ENCODE peak calls at places on chromosomes 4 and X, in seven cellular contexts. R, N, A, P, Y, J and F are unnamed samples.
A peak's percentile ranks its signal among the peaks of the same experiment; 100 is the strongest.

GRCh38 chr4:89161841-89162240 is 50.5 kb downstream of the TIGD2 start:
- DNase-seq in N (no peak), R (no peak), P (no peak), J (no peak), Y (no peak), A (no peak), F (no peak)

GRCh38 chr4:111957992-111958391 is 187.3 kb upstream of the FAM241A start:
- DNase-seq in P (no peak), J (no peak), A (no peak), N (no peak), R (no peak), Y (no peak), F (no peak)

GRCh38 chr4:99324978-99325377 is 3.8 kb upstream of the ADH1B start:
- DNase-seq in P (no peak), R (no peak), N (no peak), Y (no peak), J (no peak), A (peak; percentile 76), F (no peak)

GRCh38 chr4:179344861-179345260 is 1902.6 kb upstream of the AGA start:
- DNase-seq in R (no peak), P (no peak), Y (no peak), J (no peak), N (no peak), A (no peak), F (no peak)

GRCh38 chrX:154431321-154431720 is 2.8 kb downstream of the ATP6AP1 start:
- DNase-seq in N (no peak), A (no peak), R (no peak), Y (no peak), P (no peak), J (no peak), F (no peak)

GRCh38 chr4:138449938-138450337 is 207.8 kb upstream of the SLC7A11 start:
- DNase-seq in A (no peak), J (no peak), R (no peak), N (no peak), P (no peak), Y (no peak), F (no peak)

GRCh38 chrX:151970661-151971060 is 3.8 kb downstream of the GABRE start:
- DNase-seq in N (no peak), A (peak; percentile 88), P (no peak), R (no peak), Y (no peak), J (no peak), F (no peak)

GRCh38 chrX:67523932-67524331 is 19.9 kb upstream of the AR start:
- DNase-seq in J (no peak), A (no peak), P (no peak), N (no peak), R (no peak), Y (no peak), F (no peak)

GRCh38 chrX:46485897-46486296 is 59.3 kb downstream of the ZNF674 start:
- DNase-seq in R (no peak), Y (no peak), A (no peak), P (no peak), N (no peak), J (no peak), F (no peak)

GRCh38 chrX:68383540-68383939 is 49.8 kb downstream of the OPHN1 start:
- DNase-seq in P (no peak), A (no peak), R (no peak), Y (no peak), N (no peak), J (no peak), F (no peak)

GRCh38 chr4:152257601-152258066 is 278.3 kb downstream of the FBXW7 start:
- DNase-seq in N (no peak), J (no peak), P (no peak), R (no peak), Y (no peak), A (no peak), F (no peak)

GRCh38 chr4:17197070-17197469 is 298.6 kb upstream of the LDB2 start:
- DNase-seq in J (no peak), R (no peak), Y (no peak), N (no peak), P (no peak), A (no peak), F (no peak)

GRCh38 chrX:128518508-128518907 is 466.3 kb upstream of the ACTRT1 start:
- DNase-seq in R (no peak), J (peak; percentile 3), A (no peak), P (no peak), N (no peak), Y (no peak), F (no peak)

GRCh38 chr4:124262211-124263179 is 450.0 kb downstream of the ANKRD50 start:
- DNase-seq in P (peak; percentile 67), N (peak; percentile 67), A (no peak), Y (no peak), J (peak; percentile 83), R (no peak), F (peak; percentile 33)

GRCh38 chrX:136810493-136810892 is 29.8 kb upstream of the ARHGEF6 start:
- DNase-seq in A (no peak), N (no peak), R (no peak), Y (no peak), P (no peak), J (no peak), F (no peak)